ENCODE peak calls at places on chromosomes 1 and 21, in five cellular contexts. K, J, Q, L and X are unnamed samples.
A peak's percentile ranks its signal among the peaks of the same experiment; 100 is the strongest.

GRCh38 chr1:58340156-58340555 is 206.4 kb downstream of the OMA1 start:
- DNase-seq in K (no peak), J (no peak), Q (no peak), L (no peak), X (no peak)

GRCh38 chr1:10283318-10283984 is 73.1 kb downstream of the KIF1B start:
- DNase-seq in K (no peak), J (no peak), Q (no peak), L (no peak), X (no peak)

GRCh38 chr1:172758242-172758641 is 99.3 kb downstream of the FASLG start:
- DNase-seq in K (no peak), J (no peak), Q (no peak), L (no peak), X (no peak)

GRCh38 chr1:159881930-159882839 is 17.8 kb downstream of the CFAP45 start:
- DNase-seq in K (peak; percentile 70), J (peak; percentile 69), Q (no peak), L (peak; percentile 95), X (peak; percentile 50)

GRCh38 chr1:215360786-215361185 is 206.3 kb upstream of the KCTD3 start:
- DNase-seq in K (no peak), J (no peak), Q (no peak), L (no peak), X (peak; percentile 5)

GRCh38 chr1:208888376-208888775 is 644.2 kb upstream of the PLXNA2 start:
- DNase-seq in K (no peak), J (no peak), Q (no peak), L (no peak), X (no peak)

GRCh38 chr1:119549719-119550141 is 42.7 kb downstream of the HSD3B1 start:
- DNase-seq in K (peak; percentile 74), J (peak; percentile 3), Q (peak; percentile 36), L (peak; percentile 69), X (peak; percentile 73)

GRCh38 chr1:8370046-8370881 is 52.4 kb downstream of the SLC45A1 start:
- DNase-seq in K (no peak), J (no peak), Q (no peak), L (no peak), X (peak; percentile 51)

GRCh38 chr1:171434717-171435346 is 50.5 kb upstream of the PRRC2C start:
- DNase-seq in K (no peak), J (peak; percentile 14), Q (no peak), L (peak; percentile 53), X (peak; percentile 46)

GRCh38 chr1:226938903-226939438 is 1.1 kb upstream of the COQ8A start:
- DNase-seq in K (no peak), J (no peak), Q (no peak), L (no peak), X (peak; percentile 58)

GRCh38 chr1:168227620-168228019 is 1.8 kb downstream of the SFT2D2 start:
- DNase-seq in K (no peak), J (no peak), Q (no peak), L (no peak), X (no peak)

GRCh38 chr21:28798798-28799197 is 193.9 kb downstream of the LTN1 start:
- DNase-seq in K (no peak), J (no peak), Q (no peak), L (no peak), X (no peak)

GRCh38 chr1:84611091-84611490 is 36.9 kb upstream of the CTBS start:
- DNase-seq in K (no peak), J (no peak), Q (no peak), L (no peak), X (peak; percentile 22)

GRCh38 chr1:53369761-53370160 is 41.9 kb upstream of the LRP8 start:
- DNase-seq in K (no peak), J (no peak), Q (no peak), L (no peak), X (no peak)